ENCODE peak calls at places on chromosomes 3 and 15, in five cellular contexts. One of them, this sample, is unnamed. For H3K4me1, the result is how much of the 10 kb centered on the place peaks cover.

GRCh38 chr3:5188419-5189405 is 1.2 kb downstream of the EDEM1 start:
- DNase-seq in HCT116: no peak
- DNase-seq in PC-9: peak
- DNase-seq in neuronal stem cell: peak
- DNase-seq in H9: peak
- DNase-seq in this sample: peak

GRCh38 chr15:90895571-90896117 is 7.5 kb upstream of the MAN2A2 start:
- DNase-seq in H9: no peak
- DNase-seq in PC-9: no peak
- DNase-seq in neuronal stem cell: no peak
- DNase-seq in HCT116: no peak
- DNase-seq in this sample: peak

GRCh38 chr15:74385442-74386132 is 18.1 kb upstream of the CYP11A1 start:
- DNase-seq in neuronal stem cell: no peak
- DNase-seq in PC-9: no peak
- DNase-seq in HCT116: no peak
- DNase-seq in H9: no peak
- DNase-seq in this sample: no peak

GRCh38 chr3:37310666-37311050 is 136.3 kb upstream of the LRRFIP2 start:
- DNase-seq in H9: no peak
- DNase-seq in HCT116: no peak
- DNase-seq in PC-9: no peak
- DNase-seq in neuronal stem cell: no peak
- DNase-seq in this sample: no peak

GRCh38 chr15:50576156-50576555 is 29.7 kb upstream of the USP50 start:
- DNase-seq in HCT116: no peak
- DNase-seq in neuronal stem cell: no peak
- DNase-seq in H9: no peak
- DNase-seq in PC-9: no peak
- DNase-seq in this sample: no peak

GRCh38 chr3:112811150-112811884 is 35.3 kb downstream of the CD200R1L start:
- DNase-seq in neuronal stem cell: no peak
- DNase-seq in PC-9: no peak
- DNase-seq in H9: no peak
- DNase-seq in HCT116: no peak
- DNase-seq in this sample: no peak

GRCh38 chr3:65593780-65594752 is 444.7 kb downstream of the MAGI1 start:
- DNase-seq in neuronal stem cell: no peak
- DNase-seq in H9: no peak
- DNase-seq in HCT116: no peak
- DNase-seq in PC-9: no peak
- DNase-seq in this sample: no peak

GRCh38 chr15:40787344-40787841 is 17.6 kb downstream of the C15orf62 start:
- DNase-seq in neuronal stem cell: no peak
- DNase-seq in PC-9: peak
- DNase-seq in HCT116: peak
- DNase-seq in H9: peak
- DNase-seq in this sample: no peak

GRCh38 chr15:74275957-74276356 is 39.8 kb downstream of the CCDC33 start:
- DNase-seq in HCT116: peak
- DNase-seq in PC-9: no peak
- DNase-seq in neuronal stem cell: no peak
- DNase-seq in H9: peak
- DNase-seq in this sample: peak

GRCh38 chr3:128100126-128100525 is 23.5 kb downstream of the RUVBL1 start:
- DNase-seq in H9: no peak
- DNase-seq in HCT116: no peak
- DNase-seq in PC-9: no peak
- DNase-seq in neuronal stem cell: no peak
- DNase-seq in this sample: peak

GRCh38 chr3:196654691-196655090 is 15.2 kb downstream of the NRROS start:
- DNase-seq in H9: no peak
- DNase-seq in PC-9: no peak
- DNase-seq in HCT116: no peak
- DNase-seq in neuronal stem cell: no peak
- DNase-seq in this sample: no peak

GRCh38 chr3:50573566-50574279 is 4.4 kb downstream of the HEMK1 start:
- DNase-seq in H9: no peak
- DNase-seq in HCT116: no peak
- DNase-seq in neuronal stem cell: no peak
- DNase-seq in PC-9: no peak
- DNase-seq in this sample: no peak

GRCh38 chr15:96334705-96335428 is 4.4 kb downstream of the NR2F2 start:
- DNase-seq in H9: no peak
- DNase-seq in neuronal stem cell: no peak
- DNase-seq in PC-9: no peak
- DNase-seq in HCT116: no peak
- DNase-seq in this sample: peak

GRCh38 chr15:80155001-80155377 is 2.2 kb downstream of the FAH start:
- DNase-seq in H9: no peak
- DNase-seq in neuronal stem cell: no peak
- DNase-seq in PC-9: no peak
- DNase-seq in HCT116: no peak
- DNase-seq in this sample: no peak
- H3K4me1 ChIP-seq in H9: under half
- H3K4me1 ChIP-seq in neuronal stem cell: under half
- H3K4me1 ChIP-seq in PC-9: under half
- H3K4me1 ChIP-seq in HCT116: under half
- H3K4me1 ChIP-seq in this sample: under half

DNA sequence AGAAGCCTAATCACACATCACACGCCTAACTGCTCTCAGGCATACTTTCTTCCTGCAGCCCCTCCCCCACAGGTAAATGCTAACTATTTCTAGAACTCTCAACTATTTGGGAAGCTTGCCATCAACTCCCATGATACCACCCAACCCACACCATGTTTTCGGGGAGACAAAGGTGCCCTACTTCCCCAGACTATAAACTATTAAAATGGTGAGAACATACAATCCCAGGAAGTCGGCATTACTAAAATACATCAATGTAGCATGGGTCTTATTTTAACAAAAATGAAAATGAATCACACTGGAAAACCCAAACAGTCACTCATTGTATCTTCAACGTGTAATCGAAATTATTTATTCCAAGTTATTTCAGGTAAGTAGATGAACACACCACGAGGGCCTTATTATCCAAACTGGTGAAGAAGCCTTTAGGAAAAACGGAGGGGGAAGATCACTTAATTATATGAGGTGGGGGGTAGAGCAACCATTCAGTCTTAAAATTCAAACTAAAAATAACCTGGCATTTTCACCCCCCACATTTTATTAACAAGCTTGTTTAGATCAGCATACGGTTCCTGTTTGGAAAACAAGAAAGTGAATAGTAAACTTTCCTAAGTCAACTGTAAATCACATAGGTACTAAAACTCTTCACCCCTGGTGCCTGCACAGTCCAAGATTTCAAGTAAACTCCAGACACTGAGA is 1.9 kb downstream of the TBL1XR1 start:
- DNase-seq in HCT116: no peak
- DNase-seq in PC-9: peak
- DNase-seq in H9: no peak
- DNase-seq in neuronal stem cell: no peak
- DNase-seq in this sample: peak
- H2AFZ ChIP-seq in HCT116: no peak
- H2AFZ ChIP-seq in PC-9: peak
- H2AFZ ChIP-seq in H9: no peak
- H2AFZ ChIP-seq in neuronal stem cell: no peak
- H2AFZ ChIP-seq in this sample: no peak

GRCh38 chr3:52845691-52846426 is 11.0 kb upstream of the MUSTN1 start:
- DNase-seq in H9: no peak
- DNase-seq in HCT116: no peak
- DNase-seq in neuronal stem cell: no peak
- DNase-seq in PC-9: no peak
- DNase-seq in this sample: peak

GRCh38 chr3:52846427-52846983 is 11.7 kb upstream of the MUSTN1 start:
- DNase-seq in PC-9: no peak
- DNase-seq in H9: no peak
- DNase-seq in neuronal stem cell: no peak
- DNase-seq in HCT116: no peak
- DNase-seq in this sample: no peak

GRCh38 chr3:52844290-52844985 is 9.6 kb upstream of the MUSTN1 start:
- DNase-seq in HCT116: no peak
- DNase-seq in PC-9: no peak
- DNase-seq in H9: no peak
- DNase-seq in neuronal stem cell: no peak
- DNase-seq in this sample: no peak

GRCh38 chr3:52843881-52844280 is 9.1 kb upstream of the MUSTN1 start:
- DNase-seq in HCT116: no peak
- DNase-seq in H9: no peak
- DNase-seq in PC-9: no peak
- DNase-seq in neuronal stem cell: no peak
- DNase-seq in this sample: no peak

GRCh38 chr3:52845157-52845556 is 10.3 kb upstream of the MUSTN1 start:
- DNase-seq in neuronal stem cell: no peak
- DNase-seq in HCT116: no peak
- DNase-seq in PC-9: no peak
- DNase-seq in H9: no peak
- DNase-seq in this sample: no peak
- H3K4me1 ChIP-seq in neuronal stem cell: under half
- H3K4me1 ChIP-seq in HCT116: under half
- H3K4me1 ChIP-seq in PC-9: under half
- H3K4me1 ChIP-seq in H9: under half
- H3K4me1 ChIP-seq in this sample: under half

DNA sequence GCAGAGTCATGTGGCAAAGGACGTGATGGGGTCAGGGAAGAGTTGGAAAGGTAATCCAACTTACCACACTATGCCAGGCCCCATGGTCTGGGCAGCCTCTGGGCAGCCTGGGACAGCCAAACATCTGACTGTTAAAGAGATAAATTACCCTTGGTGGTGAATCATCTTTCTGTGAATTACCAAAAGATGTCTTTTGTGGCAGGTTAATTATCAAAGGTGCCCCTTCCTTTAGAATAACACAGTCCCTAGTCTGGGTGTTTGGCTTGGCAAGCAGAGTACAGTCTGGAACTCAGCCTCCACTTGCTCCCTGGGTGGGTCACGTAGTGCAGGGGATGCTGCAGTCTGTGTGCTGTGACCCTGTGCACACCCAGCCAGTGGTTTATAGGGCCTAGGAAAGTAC is 113.1 kb downstream of the ZNF621 start:
- DNase-seq in H9: no peak
- DNase-seq in neuronal stem cell: no peak
- DNase-seq in HCT116: no peak
- DNase-seq in PC-9: no peak
- DNase-seq in this sample: no peak
- H2AFZ ChIP-seq in H9: no peak
- H2AFZ ChIP-seq in neuronal stem cell: no peak
- H2AFZ ChIP-seq in HCT116: no peak
- H2AFZ ChIP-seq in PC-9: no peak
- H2AFZ ChIP-seq in this sample: no peak

DNA sequence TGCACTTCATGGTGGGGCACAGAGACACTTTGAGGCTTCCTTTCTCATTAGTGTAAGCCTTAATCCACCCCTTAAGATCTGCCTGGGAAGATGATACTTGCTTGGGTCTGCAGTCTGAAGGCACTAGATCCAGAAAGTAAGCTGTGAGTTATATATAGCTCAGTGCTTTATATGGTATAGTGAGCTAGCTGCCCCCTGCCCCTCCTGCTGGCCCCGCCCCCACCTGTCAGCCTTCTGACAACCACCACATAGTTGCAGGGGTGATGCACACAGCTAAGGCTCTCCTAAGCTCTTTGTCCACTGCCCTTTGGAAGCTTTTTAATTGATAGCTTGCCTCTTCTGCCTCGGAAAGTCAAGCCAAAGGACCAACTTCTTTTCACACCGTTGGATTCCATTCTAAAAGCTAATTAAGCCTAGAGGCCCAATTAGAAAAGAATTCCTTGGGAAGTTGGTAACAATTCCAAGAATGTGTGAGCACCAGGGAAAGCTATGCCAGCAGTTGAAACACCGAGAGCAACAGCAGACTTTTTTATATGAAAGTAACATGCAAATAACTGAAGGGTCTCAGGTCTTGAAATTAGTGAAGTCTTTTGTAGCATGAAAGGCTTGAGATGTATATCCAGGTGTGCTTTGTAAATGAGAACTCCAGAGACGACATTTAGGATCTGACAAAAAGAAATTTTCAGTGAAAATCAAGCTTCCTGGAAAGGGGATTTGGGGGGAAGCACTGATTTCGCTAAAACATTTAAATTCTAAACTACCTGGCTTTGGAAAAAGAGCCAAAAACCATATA is 2.3 kb downstream of the TPM1 start:
- DNase-seq in neuronal stem cell: peak
- DNase-seq in HCT116: no peak
- DNase-seq in H9: peak
- DNase-seq in PC-9: no peak
- DNase-seq in this sample: peak
- H3K4me1 ChIP-seq in neuronal stem cell: under half
- H3K4me1 ChIP-seq in HCT116: under half
- H3K4me1 ChIP-seq in H9: under half
- H3K4me1 ChIP-seq in PC-9: half or more
- H3K4me1 ChIP-seq in this sample: under half

GRCh38 chr3:27568393-27568792 is 84.2 kb upstream of the SLC4A7 start:
- DNase-seq in PC-9: peak
- DNase-seq in H9: no peak
- DNase-seq in neuronal stem cell: no peak
- DNase-seq in HCT116: no peak
- DNase-seq in this sample: no peak
- H2AFZ ChIP-seq in PC-9: peak
- H2AFZ ChIP-seq in H9: no peak
- H2AFZ ChIP-seq in neuronal stem cell: no peak
- H2AFZ ChIP-seq in HCT116: no peak
- H2AFZ ChIP-seq in this sample: peak

GRCh38 chr3:52268036-52268435 is 10.4 kb downstream of the WDR82 start:
- DNase-seq in PC-9: no peak
- DNase-seq in neuronal stem cell: no peak
- DNase-seq in H9: no peak
- DNase-seq in HCT116: no peak
- DNase-seq in this sample: no peak
- H3K4me1 ChIP-seq in PC-9: under half
- H3K4me1 ChIP-seq in neuronal stem cell: under half
- H3K4me1 ChIP-seq in H9: under half
- H3K4me1 ChIP-seq in HCT116: under half
- H3K4me1 ChIP-seq in this sample: under half